ENCODE peak calls at places on chromosomes 13 and 19, in ten cellular contexts. U is Peyer's patch, C is omental fat pad, S is neural crest cell, I is tibial nerve, N is progenitor cell of endocrine pancreas, R is ovary, W is AG04449, M is keratinocyte, Z is endothelial cell. F is an unnamed sample.

GRCh38 chr13:94996445-94996844 is 284.1 kb upstream of the SOX21 start:
- DNase-seq in S (no peak), I (no peak), Z (no peak), M (no peak), C (no peak), R (no peak), U (no peak), N (no peak), W (no peak), F (no peak)

GRCh38 chr13:106238690-106239089 is 296.8 kb downstream of the EFNB2 start:
- DNase-seq in W (no peak), S (no peak), R (no peak), N (no peak), C (no peak), M (no peak), U (no peak), I (no peak), Z (no peak), F (no peak)

GRCh38 chr13:108980237-108980636 is 350.8 kb downstream of the MYO16 start:
- DNase-seq in C (no peak), S (no peak), U (no peak), R (no peak), N (no peak), I (no peak), W (no peak), M (no peak), Z (no peak), F (no peak)

GRCh38 chr19:2168619-2169424 is 5.1 kb downstream of the DOT1L start:
- DNase-seq in U (peak), I (peak), R (peak), S (peak), N (peak), W (peak), Z (no peak), M (peak), C (peak), F (peak)

GRCh38 chr19:16032509-16033135 is 43.7 kb upstream of the TPM4 start:
- DNase-seq in C (no peak), Z (no peak), U (no peak), I (no peak), R (no peak), W (no peak), M (no peak), N (no peak), S (no peak), F (no peak)

GRCh38 chr13:85738696-85739320 is 60.4 kb downstream of the SLITRK6 start:
- DNase-seq in S (no peak), U (no peak), C (no peak), M (peak), W (no peak), Z (no peak), I (no peak), N (no peak), R (no peak), F (no peak)

GRCh38 chr13:40333238-40333637 is 333.2 kb downstream of the FOXO1 start:
- DNase-seq in Z (no peak), I (no peak), W (no peak), U (no peak), M (peak), C (no peak), S (no peak), R (no peak), N (no peak), F (no peak)

GRCh38 chr13:77502104-77502720 is 33.3 kb upstream of the SCEL start:
- DNase-seq in W (no peak), I (no peak), R (no peak), U (no peak), Z (no peak), C (no peak), N (no peak), M (no peak), S (no peak), F (no peak)

GRCh38 chr19:35407619-35408018 is 36.8 kb downstream of the GPR42 start:
- DNase-seq in M (no peak), N (no peak), W (no peak), I (no peak), C (no peak), U (no peak), R (no peak), Z (no peak), S (no peak), F (no peak)

GRCh38 chr13:40764587-40765403 is 6.2 kb downstream of the MRPS31 start:
- DNase-seq in W (no peak), N (no peak), Z (no peak), M (no peak), I (no peak), C (no peak), S (no peak), U (no peak), R (no peak), F (no peak)

GRCh38 chr13:112462408-112462807 is 86.3 kb downstream of the SPACA7 start:
- DNase-seq in I (no peak), Z (no peak), U (no peak), N (no peak), M (no peak), C (no peak), W (no peak), S (no peak), R (no peak), F (no peak)

GRCh38 chr19:907183-907853 is 5.7 kb downstream of the R3HDM4 start:
- DNase-seq in M (no peak), U (no peak), Z (no peak), S (no peak), I (no peak), N (no peak), W (no peak), R (no peak), C (no peak), F (peak)

GRCh38 chr13:83184819-83185218 is 697.5 kb downstream of the SLITRK1 start:
- DNase-seq in R (no peak), W (peak), I (no peak), N (no peak), U (no peak), S (no peak), M (no peak), C (no peak), Z (no peak), F (no peak)

GRCh38 chr19:1105217-1105872 is 1.6 kb downstream of the GPX4 start:
- DNase-seq in S (no peak), C (no peak), Z (no peak), I (no peak), N (no peak), R (peak), W (no peak), M (no peak), U (no peak), F (no peak)

GRCh38 chr13:107329991-107330390 is 762.1 kb upstream of the ARGLU1 start:
- DNase-seq in Z (no peak), I (no peak), M (no peak), R (no peak), U (no peak), N (no peak), S (no peak), C (no peak), W (no peak), F (no peak)

GRCh38 chr19:14434543-14435319 is 1.6 kb downstream of the PKN1 start:
- DNase-seq in N (no peak), S (no peak), C (no peak), I (no peak), U (peak), W (no peak), M (no peak), R (peak), Z (no peak), F (peak)

GRCh38 chr13:82717249-82717648 is 1165.0 kb downstream of the SLITRK1 start:
- DNase-seq in R (no peak), Z (no peak), S (no peak), W (no peak), M (peak), U (no peak), I (no peak), C (no peak), N (no peak), F (no peak)

GRCh38 chr19:4375620-4376228 is 24.6 kb downstream of the SH3GL1 start:
- DNase-seq in Z (no peak), U (no peak), I (no peak), C (no peak), S (no peak), N (no peak), W (no peak), M (no peak), R (peak), F (no peak)

GRCh38 chr19:8361921-8362793 is 1.8 kb upstream of the ANGPTL4 start:
- DNase-seq in I (peak), R (peak), S (no peak), U (peak), N (no peak), W (peak), Z (no peak), C (peak), M (peak), F (peak)

GRCh38 chr13:70747305-70747704 is 639.1 kb upstream of the KLHL1 start:
- DNase-seq in I (no peak), U (no peak), N (no peak), Z (no peak), C (no peak), R (no peak), M (no peak), W (no peak), S (no peak), F (no peak)

GRCh38 chr19:6279931-6280591 is at the start of gene MLLT1:
- DNase-seq in C (peak), Z (peak), W (peak), S (peak), U (peak), N (peak), I (peak), R (peak), M (peak), F (peak)
- TF ChIP-seq CTCF in C (no peak), Z (peak), W (peak), S (peak), U (peak), N (peak), I (peak), R (peak), M (peak), F (peak)

DNA sequence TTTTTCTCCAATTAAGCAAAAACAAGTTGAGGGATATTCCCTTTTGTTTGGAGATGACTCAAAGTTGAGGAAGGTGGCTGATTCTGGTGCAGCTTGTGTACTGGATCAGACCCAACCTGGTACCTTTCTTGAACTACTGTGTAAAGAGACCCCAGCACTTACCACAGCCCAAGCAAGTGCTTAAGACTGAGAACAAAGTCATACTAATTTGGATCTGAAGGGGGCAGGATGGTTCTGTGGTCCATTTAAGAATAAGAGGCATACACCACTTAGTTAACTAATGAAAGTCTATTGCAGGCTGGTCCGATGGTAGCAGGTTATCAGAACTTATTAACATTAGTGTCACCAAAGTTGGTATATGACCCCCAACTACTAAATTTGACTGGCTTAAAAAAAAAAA is 6.3 kb downstream of the THSD1 start:
- DNase-seq in W (no peak), Z (no peak), R (no peak), N (no peak), C (no peak), M (no peak), I (no peak), S (no peak), U (no peak), F (no peak)
- TF ChIP-seq CTCF in W (no peak), Z (no peak), R (no peak), N (no peak), C (no peak), M (no peak), I (no peak), S (no peak), U (peak), F (no peak)

DNA sequence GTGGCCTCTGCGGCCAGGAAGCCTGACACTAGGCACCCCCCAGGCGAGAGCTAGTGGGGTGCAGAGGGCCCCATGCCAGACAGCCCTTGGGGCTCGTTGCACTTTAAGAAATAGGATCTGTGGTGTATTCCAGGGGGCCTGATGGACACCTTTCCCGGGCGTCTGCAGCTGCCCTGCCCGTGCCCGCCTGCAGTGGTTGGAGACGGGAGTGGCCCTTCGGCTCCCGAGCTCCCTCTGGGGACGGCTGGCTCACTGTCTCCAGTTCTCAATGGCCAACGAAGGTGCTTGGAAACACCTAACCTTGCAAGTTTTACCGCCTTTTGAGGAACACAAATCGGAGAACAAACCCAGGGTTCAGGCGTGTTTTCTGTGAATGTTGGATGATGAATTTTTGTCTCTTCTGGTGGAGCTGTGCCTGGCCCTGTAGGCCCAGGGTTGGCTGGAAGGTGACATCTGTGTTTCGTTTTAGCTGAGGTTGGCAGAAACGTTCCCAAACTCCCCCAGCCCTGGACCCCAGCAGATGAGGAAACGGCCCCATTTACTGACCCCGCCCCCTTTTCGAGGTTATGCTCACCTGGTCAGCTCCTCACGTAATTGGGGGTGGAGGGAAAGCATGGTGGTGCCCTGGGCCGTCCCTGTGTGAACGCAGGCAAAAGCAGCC is 17.4 kb upstream of the NPAS1 start:
- DNase-seq in W (no peak), N (no peak), C (no peak), S (no peak), M (no peak), R (no peak), Z (no peak), U (peak), I (no peak), F (no peak)
- TF ChIP-seq CTCF in W (no peak), N (no peak), C (no peak), S (no peak), M (peak), R (no peak), Z (no peak), U (peak), I (no peak), F (no peak)

DNA sequence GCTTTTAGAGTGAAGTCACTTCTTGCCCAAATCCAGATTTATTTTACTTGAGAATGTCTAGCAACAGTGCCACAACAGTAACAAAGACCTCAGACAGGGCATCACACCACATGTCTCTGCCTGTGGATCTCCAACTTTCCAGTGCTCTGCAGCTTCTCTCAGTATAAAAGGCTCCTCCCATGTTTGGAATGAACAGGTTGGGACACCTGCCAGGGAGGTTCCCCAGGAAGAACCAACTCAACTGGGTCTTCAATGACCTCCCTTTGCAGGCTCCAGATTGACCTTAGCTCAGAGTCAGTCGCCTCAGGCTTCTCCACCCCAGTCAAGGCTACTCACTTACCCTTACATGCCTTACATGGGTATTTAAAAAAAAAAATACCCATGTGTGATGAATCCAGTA is 3.4 kb downstream of the ZNF823 start:
- DNase-seq in U (no peak), N (no peak), S (no peak), Z (no peak), R (no peak), W (no peak), C (no peak), I (no peak), M (no peak), F (no peak)
- TF ChIP-seq CTCF in U (no peak), N (no peak), S (no peak), Z (no peak), R (no peak), W (no peak), C (no peak), I (no peak), M (no peak), F (no peak)

GRCh38 chr19:18424122-18424889 is 5.1 kb downstream of the SSBP4 start:
- DNase-seq in S (no peak), N (no peak), U (no peak), I (no peak), C (no peak), W (no peak), Z (no peak), R (no peak), M (no peak), F (no peak)

GRCh38 chr19:18427080-18427751 is 8.0 kb downstream of the SSBP4 start:
- DNase-seq in W (no peak), Z (no peak), N (no peak), M (no peak), U (no peak), S (no peak), R (peak), C (no peak), I (no peak), F (no peak)

GRCh38 chr19:18426416-18426767 is 7.2 kb downstream of the SSBP4 start:
- DNase-seq in N (no peak), U (no peak), Z (no peak), I (no peak), W (no peak), M (no peak), C (no peak), S (no peak), R (peak), F (no peak)

GRCh38 chr19:18424890-18425514 is 5.8 kb downstream of the SSBP4 start:
- DNase-seq in M (no peak), Z (no peak), R (peak), W (no peak), U (no peak), N (no peak), I (no peak), C (no peak), S (no peak), F (no peak)

DNA sequence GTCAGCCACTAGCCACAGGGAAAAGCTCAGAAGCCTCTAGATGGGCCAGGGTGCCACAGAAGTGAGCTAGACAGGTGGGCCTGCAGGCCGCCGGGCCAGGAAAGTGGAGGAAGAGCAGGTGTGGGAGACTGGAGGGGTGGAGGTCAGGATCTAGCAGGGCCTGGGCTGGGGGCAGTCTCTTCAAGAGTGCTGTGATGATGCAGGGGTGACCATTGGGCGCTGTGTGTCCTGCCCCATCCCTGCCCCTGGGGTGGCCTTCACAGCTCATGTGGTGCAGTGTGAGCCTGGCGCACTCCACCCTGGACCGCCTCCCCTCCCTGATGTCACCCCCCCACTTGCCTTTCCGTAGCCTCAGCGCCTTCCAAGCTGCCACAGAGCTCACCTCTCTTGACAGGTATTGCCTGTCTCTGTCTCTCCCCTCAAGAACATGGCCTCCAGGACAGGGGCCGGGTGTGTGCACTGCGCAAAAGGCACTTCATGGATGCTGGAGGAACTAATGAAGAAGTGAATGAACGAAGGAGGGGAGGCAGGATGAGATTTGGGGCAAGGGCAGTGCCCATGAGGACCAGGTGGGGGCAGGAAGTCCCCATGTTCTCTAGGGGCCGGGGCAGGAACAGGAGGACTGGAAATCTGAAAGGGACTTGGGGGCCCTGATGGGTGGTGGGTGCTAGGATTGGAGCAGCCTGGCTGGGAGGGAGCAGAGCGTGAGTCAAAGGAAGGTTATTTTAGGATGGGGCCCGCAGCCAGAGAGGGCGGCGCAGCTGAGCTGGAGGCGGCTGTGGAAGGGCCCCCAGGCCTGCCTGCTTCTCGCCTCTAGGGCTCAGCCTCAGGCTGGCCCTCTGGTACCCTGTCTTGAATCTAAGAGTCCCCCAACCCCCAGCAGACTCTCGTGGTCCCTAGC is 6.6 kb downstream of the SSBP4 start:
- DNase-seq in I (no peak), W (no peak), C (no peak), M (no peak), N (no peak), Z (no peak), U (no peak), R (peak), S (no peak), F (no peak)
- TF ChIP-seq CTCF in I (no peak), W (peak), C (no peak), M (peak), N (no peak), Z (no peak), U (no peak), R (peak), S (no peak), F (no peak)

DNA sequence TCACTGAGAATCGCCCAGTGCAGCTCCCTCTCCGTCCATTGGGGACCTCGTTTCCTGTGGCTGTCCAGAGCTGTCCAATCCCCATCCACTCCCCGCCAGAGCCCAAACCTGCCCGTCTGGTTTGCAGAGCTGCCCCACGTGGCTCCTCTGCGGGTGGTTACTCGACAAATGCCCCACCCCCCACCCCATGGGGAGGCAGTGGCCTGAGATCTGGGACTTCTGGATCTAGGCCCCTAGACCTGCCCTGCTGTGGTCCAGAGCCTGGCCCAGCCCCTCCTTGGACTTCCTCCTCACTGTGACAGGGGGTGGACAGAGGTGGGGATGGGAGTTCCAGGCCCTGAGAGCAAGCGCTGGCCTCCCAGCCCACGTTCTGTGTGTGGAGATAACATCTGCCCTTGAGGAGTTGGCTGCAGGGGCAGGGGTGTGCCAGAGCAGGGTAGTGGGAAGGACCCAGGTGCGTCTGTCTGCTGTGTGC is 29.1 kb downstream of the PAK4 start:
- DNase-seq in W (no peak), C (no peak), Z (no peak), U (peak), N (no peak), M (no peak), S (no peak), I (no peak), R (no peak), F (no peak)
- TF ChIP-seq CTCF in W (no peak), C (no peak), Z (no peak), U (peak), N (no peak), M (peak), S (peak), I (no peak), R (no peak), F (no peak)

GRCh38 chr19:42542791-42543190 is 14.5 kb upstream of the CEACAM1 start:
- DNase-seq in U (no peak), R (no peak), C (no peak), S (no peak), N (no peak), M (no peak), I (no peak), Z (no peak), W (no peak), F (no peak)
- TF ChIP-seq CTCF in U (no peak), R (no peak), C (no peak), S (no peak), N (no peak), M (peak), I (no peak), Z (peak), W (no peak), F (no peak)